ENCODE peak calls at places on chromosomes 16 and 17, in seven cellular contexts. C, A, J, E, M, L and P are unnamed samples.
A peak's percentile ranks its signal among the peaks of the same experiment; 100 is the strongest.

GRCh38 chr16:89014611-89015230 is 37.7 kb upstream of the CBFA2T3 start:
- DNase-seq in C (no peak), M (no peak), E (no peak), J (no peak), L (no peak), A (no peak), P (no peak)

GRCh38 chr16:27514806-27515205 is 34.9 kb downstream of the GTF3C1 start:
- DNase-seq in C (no peak), E (no peak), L (no peak), M (no peak), J (no peak), A (no peak), P (no peak)

GRCh38 chr17:71379512-71379911 is 741.3 kb upstream of the SOX9 start:
- DNase-seq in A (no peak), C (no peak), J (no peak), L (no peak), E (no peak), M (no peak), P (no peak)

GRCh38 chr16:84845496-84846002 is 25.8 kb downstream of the CRISPLD2 start:
- DNase-seq in A (no peak), J (no peak), L (no peak), M (no peak), E (no peak), C (no peak), P (no peak)

GRCh38 chr16:75377971-75378386 is 55.3 kb downstream of the CFDP1 start:
- DNase-seq in J (peak; percentile 4), M (no peak), A (no peak), C (no peak), E (peak; percentile 73), L (peak; percentile 89), P (peak; percentile 97)

GRCh38 chr16:11133344-11133921 is 122.6 kb downstream of the SOCS1 start:
- DNase-seq in C (no peak), M (no peak), E (peak; percentile 90), L (peak; percentile 92), J (no peak), A (no peak), P (peak; percentile 86)

GRCh38 chr16:74769791-74770190 is 4.8 kb downstream of the FA2H start:
- DNase-seq in J (no peak), M (no peak), A (no peak), L (no peak), E (no peak), C (no peak), P (no peak)

GRCh38 chr16:31055613-31056012 is 18.4 kb downstream of the ZNF668 start:
- DNase-seq in J (no peak), A (no peak), E (no peak), L (no peak), C (no peak), M (no peak), P (no peak)

GRCh38 chr17:1344521-1344920 is 55.5 kb downstream of the YWHAE start:
- DNase-seq in L (no peak), J (no peak), A (no peak), M (no peak), E (no peak), C (no peak), P (no peak)

GRCh38 chr16:17309510-17309909 is 161.2 kb downstream of the XYLT1 start:
- DNase-seq in E (no peak), M (no peak), A (no peak), J (no peak), L (no peak), C (no peak), P (no peak)

GRCh38 chr16:3020247-3020603 is at the start of gene TNFRSF12A:
- DNase-seq in A (peak; percentile 52), E (peak; percentile 78), L (peak; percentile 75), C (peak; percentile 8), M (peak; percentile 58), J (no peak), P (peak; percentile 60)

GRCh38 chr17:58326609-58327341 is 1.8 kb downstream of the TSPOAP1 start:
- DNase-seq in M (no peak), L (no peak), J (no peak), E (no peak), C (no peak), A (no peak), P (no peak)

GRCh38 chr16:89596957-89597644 is 16.3 kb upstream of the DPEP1 start:
- DNase-seq in E (no peak), C (no peak), M (no peak), A (no peak), L (no peak), J (no peak), P (no peak)

GRCh38 chr17:17313350-17313991 is 10.3 kb downstream of the NT5M start:
- DNase-seq in C (no peak), L (peak; percentile 77), J (no peak), A (peak; percentile 72), E (peak; percentile 65), M (peak; percentile 46), P (no peak)

GRCh38 chr16:66502020-66502913 is 47.7 kb downstream of the TK2 start:
- DNase-seq in L (peak; percentile 36), A (no peak), C (no peak), M (no peak), E (no peak), J (no peak), P (peak; percentile 58)

GRCh38 chr16:67892375-67892774 is 679 bp upstream of the PSKH1 start:
- DNase-seq in M (no peak), L (no peak), J (no peak), E (no peak), C (no peak), A (no peak), P (no peak)

GRCh38 chr17:46115687-46116086 is 77.5 kb downstream of the KANSL1 start:
- DNase-seq in E (no peak), J (no peak), M (no peak), L (no peak), C (no peak), A (no peak), P (peak; percentile 25)

GRCh38 chr17:31787857-31788570 is 71.0 kb downstream of the COPRS start:
- DNase-seq in E (peak; percentile 79), J (no peak), L (peak; percentile 96), A (no peak), M (no peak), C (no peak), P (peak; percentile 84)

GRCh38 chr16:4696172-4696904 is 3.0 kb downstream of the NUDT16L1 start:
- DNase-seq in C (no peak), M (no peak), J (no peak), L (no peak), E (no peak), A (no peak), P (no peak)

GRCh38 chr17:50210249-50211225 is 9.1 kb upstream of the COL1A1 start:
- DNase-seq in A (no peak), L (peak; percentile 78), E (peak; percentile 99), J (no peak), M (no peak), C (no peak), P (peak; percentile 87)

GRCh38 chr17:66791337-66791736 is 43.6 kb upstream of the CACNG5 start:
- DNase-seq in M (no peak), J (no peak), L (no peak), C (peak; percentile 61), A (no peak), E (no peak), P (no peak)